ENCODE peak calls at places on chromosomes 4 and X, in seven cellular contexts. E is fibroblast of mammary gland; G is NCI-H1105; N is T-cell; Q is activated effector memory CD4-positive, alpha-beta T cell treated with anti-CD3 and anti-CD28 coated beads, Interleukin-2, amount 50 U/mL, for 16 hours; O is posterior cingulate gyrus; K is kidney tubule cell. J is an unnamed sample.

GRCh38 chr4:186104895-186105720 is 604 bp downstream of the FAM149A start:
- DNase-seq in G (no peak), O (no peak), Q (no peak), K (peak), E (no peak), N (no peak), J (no peak)

GRCh38 chr4:18464160-18464559 is 442.6 kb upstream of the LCORL start:
- DNase-seq in E (no peak), Q (no peak), K (no peak), G (no peak), N (no peak), O (no peak), J (no peak)

GRCh38 chrX:131901581-131901980 is 121.5 kb upstream of the STK26 start:
- DNase-seq in O (no peak), K (no peak), G (peak), E (no peak), N (no peak), Q (no peak), J (no peak)

GRCh38 chr4:42216569-42216968 is 64.1 kb upstream of the BEND4 start:
- DNase-seq in G (no peak), O (no peak), K (no peak), N (no peak), Q (no peak), E (no peak), J (no peak)

GRCh38 chr4:24321637-24322036 is 262.7 kb downstream of the DHX15 start:
- DNase-seq in K (no peak), Q (no peak), O (no peak), N (no peak), E (no peak), G (no peak), J (no peak)

GRCh38 chrX:13507893-13508292 is 61.5 kb upstream of the EGFL6 start:
- DNase-seq in N (no peak), G (no peak), E (no peak), Q (no peak), K (no peak), O (no peak), J (no peak)

GRCh38 chr4:2299794-2300193 is 37.9 kb upstream of the MXD4 start:
- DNase-seq in E (no peak), O (no peak), K (no peak), N (no peak), Q (peak), G (no peak), J (no peak)

GRCh38 chr4:130028552-130028951 is 932.6 kb downstream of the C4orf33 start:
- DNase-seq in O (no peak), K (no peak), G (no peak), N (no peak), E (no peak), Q (no peak), J (no peak)

GRCh38 chrX:21723097-21723496 is 34.8 kb downstream of the SMPX start:
- DNase-seq in K (no peak), G (no peak), Q (no peak), N (no peak), E (peak), O (no peak), J (no peak)

GRCh38 chrX:49269768-49270248 is at the start of gene PPP1R3F:
- DNase-seq in N (no peak), E (no peak), O (no peak), G (no peak), Q (no peak), K (no peak), J (no peak)

GRCh38 chr4:73967891-73968290 is 13.9 kb downstream of the PF4 start:
- DNase-seq in K (no peak), N (no peak), O (no peak), Q (no peak), E (no peak), G (no peak), J (no peak)

GRCh38 chr4:98657531-98658286 is 702 bp downstream of the TSPAN5 start:
- DNase-seq in G (peak), N (no peak), K (peak), E (peak), O (peak), Q (peak), J (peak)

GRCh38 chr4:150033937-150034336 is 44.3 kb upstream of the DCLK2 start:
- DNase-seq in Q (no peak), N (no peak), E (peak), K (peak), G (peak), O (no peak), J (no peak)

GRCh38 chrX:38636949-38637819 is 75.8 kb downstream of the TSPAN7 start:
- DNase-seq in G (no peak), N (no peak), O (no peak), Q (no peak), K (no peak), E (no peak), J (no peak)

GRCh38 chr4:52374847-52375246 is 284.3 kb downstream of the USP46 start:
- DNase-seq in O (no peak), E (no peak), N (no peak), Q (no peak), G (no peak), K (no peak), J (no peak)

GRCh38 chr4:61772116-61772515 is 572.0 kb downstream of the ADGRL3 start:
- DNase-seq in Q (no peak), K (peak), O (no peak), E (no peak), N (no peak), G (no peak), J (no peak)

GRCh38 chrX:39672405-39672804 is 425.4 kb downstream of the BCOR start:
- DNase-seq in Q (no peak), K (no peak), E (no peak), G (no peak), O (no peak), N (no peak), J (no peak)

GRCh38 chrX:47200385-47201150 is 6.9 kb downstream of the UBA1 start:
- DNase-seq in N (no peak), E (peak), Q (no peak), O (no peak), K (peak), G (no peak), J (no peak)

GRCh38 chr4:5751918-5752802 is 41.2 kb downstream of the EVC start:
- DNase-seq in O (no peak), K (peak), E (peak), Q (no peak), G (no peak), N (no peak), J (no peak)

GRCh38 chr4:17894421-17894820 is 83.6 kb downstream of the NCAPG start:
- DNase-seq in G (no peak), E (no peak), O (no peak), K (no peak), Q (no peak), N (no peak), J (no peak)

GRCh38 chr4:99966692-99967091 is 16.6 kb upstream of the H2AZ1 start:
- DNase-seq in G (no peak), K (no peak), O (no peak), N (no peak), E (peak), Q (no peak), J (no peak)

GRCh38 chrX:120813982-120814381 is 61.7 kb downstream of the CT47B1 start:
- DNase-seq in E (no peak), K (no peak), Q (no peak), O (no peak), N (no peak), G (no peak), J (no peak)

GRCh38 chr4:116603096-116603495 is 482.3 kb downstream of the TRAM1L1 start:
- DNase-seq in E (no peak), N (no peak), G (no peak), O (no peak), Q (no peak), K (peak), J (no peak)

GRCh38 chr4:155433636-155434360 is 57.0 kb upstream of the MAP9 start:
- DNase-seq in O (no peak), E (peak), Q (no peak), N (no peak), K (peak), G (no peak), J (no peak)

GRCh38 chr4:158193171-158193749 is 17.0 kb upstream of the TMEM144 start:
- DNase-seq in O (no peak), G (no peak), N (no peak), E (peak), K (peak), Q (no peak), J (no peak)

GRCh38 chr4:186708554-186708953 is 15.1 kb downstream of the FAT1 start:
- DNase-seq in G (no peak), N (no peak), Q (no peak), O (no peak), K (no peak), E (no peak), J (no peak)

GRCh38 chrX:45769919-45770582 is 569.4 kb upstream of the DIPK2B start:
- DNase-seq in O (no peak), K (peak), E (peak), Q (peak), N (no peak), G (no peak), J (peak)

GRCh38 chr4:183130328-183131155 is 31.5 kb downstream of the WWC2 start:
- DNase-seq in N (no peak), O (no peak), K (peak), E (peak), G (peak), Q (no peak), J (no peak)